ENCODE peak calls at places on chromosome 9, in six cellular contexts. E, P, D, C, G and J are unnamed samples.

GRCh38 chr9:114958021-114958846 is 27.8 kb upstream of the TNFSF8 start:
- DNase-seq in C (peak; percentile 20), P (no peak), D (peak; percentile 33), E (no peak), G (peak; percentile 41), J (no peak)

GRCh38 chr9:32394381-32395049 is 10.1 kb downstream of the ACO1 start:
- DNase-seq in P (no peak), G (no peak), C (no peak), D (no peak), E (no peak), J (peak; percentile 11)

GRCh38 chr9:13145340-13145739 is 134.2 kb downstream of the MPDZ start:
- DNase-seq in G (no peak), C (no peak), D (no peak), P (no peak), E (no peak), J (no peak)

GRCh38 chr9:79969383-79969782 is 397.6 kb downstream of the TLE4 start:
- DNase-seq in E (no peak), P (no peak), D (no peak), C (no peak), G (no peak), J (no peak)

GRCh38 chr9:92954078-92954861 is 6.9 kb downstream of the FGD3 start:
- DNase-seq in D (peak; percentile 21), E (peak; percentile 80), C (peak; percentile 54), P (peak; percentile 90), G (peak; percentile 30), J (no peak)

GRCh38 chr9:133048595-133048994 is 13.2 kb upstream of the CEL start:
- DNase-seq in E (no peak), G (peak; percentile 44), D (peak; percentile 51), C (no peak), P (no peak), J (peak; percentile 71)

GRCh38 chr9:93156475-93157008 is 22.5 kb upstream of the NINJ1 start:
- DNase-seq in G (no peak), D (no peak), C (no peak), P (no peak), E (no peak), J (no peak)

GRCh38 chr9:35605336-35606137 is 475 bp downstream of the TESK1 start:
- DNase-seq in C (no peak), D (peak; percentile 9), P (peak; percentile 48), G (peak; percentile 49), E (peak; percentile 12), J (peak; percentile 28)

GRCh38 chr9:33619666-33620404 is 95.8 kb downstream of the ANKRD18B start:
- DNase-seq in G (peak; percentile 95), P (no peak), C (no peak), E (no peak), D (peak; percentile 93), J (peak; percentile 20)

GRCh38 chr9:126117631-126118030 is 209.0 kb upstream of the MVB12B start:
- DNase-seq in E (no peak), G (no peak), P (no peak), D (no peak), C (peak; percentile 9), J (peak; percentile 2)

GRCh38 chr9:28136113-28136512 is 562.8 kb upstream of the C9orf72 start:
- DNase-seq in G (no peak), C (no peak), E (no peak), P (no peak), D (no peak), J (no peak)

GRCh38 chr9:134706522-134706921 is 64.9 kb downstream of the COL5A1 start:
- DNase-seq in E (no peak), C (no peak), D (no peak), P (no peak), G (peak; percentile 43), J (no peak)

GRCh38 chr9:10059044-10059443 is 553.8 kb downstream of the PTPRD start:
- DNase-seq in E (no peak), C (no peak), D (peak; percentile 33), G (peak; percentile 32), P (no peak), J (peak; percentile 5)

GRCh38 chr9:94649100-94649855 is 10.0 kb upstream of the FBP1 start:
- DNase-seq in P (no peak), G (peak; percentile 89), D (peak; percentile 38), E (no peak), C (no peak), J (peak; percentile 70)

GRCh38 chr9:33498387-33498786 is 24.7 kb upstream of the NOL6 start:
- DNase-seq in E (no peak), C (no peak), P (no peak), G (peak; percentile 48), D (peak; percentile 34), J (peak; percentile 3)

GRCh38 chr9:1647776-1648175 is 367.4 kb upstream of the SMARCA2 start:
- DNase-seq in P (no peak), D (peak; percentile 4), E (no peak), C (peak; percentile 19), G (peak; percentile 53), J (peak; percentile 12)

GRCh38 chr9:75111019-75111622 is 22.8 kb downstream of the OSTF1 start:
- DNase-seq in P (no peak), C (peak; percentile 56), E (no peak), D (no peak), G (no peak), J (no peak)

GRCh38 chr9:88429595-88430430 is 41.6 kb downstream of the SPIN1 start:
- DNase-seq in C (no peak), E (no peak), G (no peak), P (no peak), D (peak; percentile 26), J (no peak)

GRCh38 chr9:118222375-118222774 is 518.2 kb downstream of the TLR4 start:
- DNase-seq in G (no peak), E (no peak), C (no peak), P (no peak), D (no peak), J (no peak)

GRCh38 chr9:110048976-110049698 is 158.8 kb downstream of the C9orf152 start:
- DNase-seq in P (no peak), G (peak; percentile 66), C (no peak), D (peak; percentile 57), E (no peak), J (no peak)

GRCh38 chr9:134374301-134375010 is 48.2 kb downstream of the RXRA start:
- DNase-seq in G (no peak), D (no peak), E (no peak), C (no peak), P (no peak), J (no peak)

GRCh38 chr9:87577746-87578145 is 80.1 kb downstream of the DAPK1 start:
- DNase-seq in D (no peak), P (no peak), C (no peak), G (no peak), E (no peak), J (no peak)

GRCh38 chr9:93304574-93305496 is 120.9 kb downstream of the WNK2 start:
- DNase-seq in P (no peak), E (no peak), C (peak; percentile 32), D (peak; percentile 75), G (peak; percentile 72), J (peak; percentile 83)

GRCh38 chr9:3437031-3437430 is 88.8 kb downstream of the RFX3 start:
- DNase-seq in P (no peak), C (no peak), D (no peak), G (no peak), E (no peak), J (no peak)

GRCh38 chr9:83379045-83379444 is 159.2 kb downstream of the FRMD3 start:
- DNase-seq in C (no peak), D (no peak), P (no peak), G (no peak), E (no peak), J (no peak)

GRCh38 chr9:109799792-109800191 is 19.8 kb downstream of the PALM2AKAP2 start:
- DNase-seq in G (peak; percentile 85), C (no peak), D (peak; percentile 62), P (no peak), E (no peak), J (peak; percentile 65)

GRCh38 chr9:12272471-12273072 is 420.6 kb upstream of the TYRP1 start:
- DNase-seq in G (no peak), E (no peak), P (no peak), C (no peak), D (no peak), J (no peak)

GRCh38 chr9:127253446-127253845 is 11.1 kb upstream of the GARNL3 start:
- DNase-seq in G (no peak), C (no peak), D (no peak), E (no peak), P (no peak), J (no peak)

GRCh38 chr9:114054191-114054690 is 23.9 kb downstream of the AMBP start:
- DNase-seq in C (no peak), D (no peak), G (no peak), P (no peak), E (no peak), J (no peak)

GRCh38 chr9:22379272-22379671 is 67.4 kb upstream of the DMRTA1 start:
- DNase-seq in G (no peak), D (no peak), C (no peak), P (no peak), E (no peak), J (no peak)